ENCODE peak calls at places on chromosome 2, in four cellular contexts. U is IMR-90, B is midbrain, T is NCI-H345. M is an unnamed sample.
A peak's percentile ranks its signal among the peaks of the same experiment; 100 is the strongest.

GRCh38 chr2:25664531-25665307 is 8.7 kb downstream of the DTNB start:
- DNase-seq in U (peak; percentile 74), B (peak; percentile 60), T (peak; percentile 13), M (peak; percentile 54)

GRCh38 chr2:1341409-1342120 is 71.7 kb upstream of the TPO start:
- DNase-seq in U (no peak), T (no peak), B (no peak), M (no peak)

GRCh38 chr2:23199115-23199918 is 185.7 kb upstream of the KLHL29 start:
- DNase-seq in U (peak; percentile 38), B (no peak), T (peak; percentile 76), M (no peak)

GRCh38 chr2:65256088-65256487 is 28.5 kb downstream of the ACTR2 start:
- DNase-seq in U (no peak), B (no peak), T (no peak), M (no peak)

GRCh38 chr2:6852210-6852609 is 13.5 kb downstream of the CMPK2 start:
- DNase-seq in U (no peak), B (no peak), T (no peak), M (no peak)

GRCh38 chr2:138132108-138132507 is 167.8 kb downstream of the HNMT start:
- DNase-seq in B (no peak), U (no peak), T (no peak), M (no peak)

GRCh38 chr2:3768960-3769765 is 65.8 kb downstream of the DCDC2C start:
- DNase-seq in U (no peak), T (no peak), B (no peak), M (no peak)

GRCh38 chr2:32009479-32010256 is 1.1 kb downstream of the MEMO1 start:
- DNase-seq in U (no peak), T (peak; percentile 25), B (peak; percentile 12), M (no peak)

GRCh38 chr2:36769106-36769505 is 72.6 kb downstream of the VIT start:
- DNase-seq in U (no peak), B (no peak), T (no peak), M (no peak)

GRCh38 chr2:195543902-195544894 is 112.8 kb upstream of the SLC39A10 start:
- DNase-seq in U (peak; percentile 93), B (no peak), T (no peak), M (no peak)

GRCh38 chr2:95667480-95667879 is 75.7 kb downstream of the TRIM43 start:
- DNase-seq in U (no peak), B (no peak), T (no peak), M (no peak)